ENCODE peak calls at places on chromosomes 16 and 17, in nine cellular contexts. D, U, H, G, F, T, B, M and Y are unnamed samples. For H3K27me3, the result is how much of the 10 kb centered on the place peaks cover.

GRCh38 chr16:90019543-90020259 is 445 bp upstream of the DBNDD1 start:
- DNase-seq in D (peak), U (no peak), H (no peak), G (peak), F (no peak), T (no peak), B (peak), M (no peak), Y (peak)

GRCh38 chr17:29592850-29593545 is at the start of gene ANKRD13B:
- DNase-seq in D (no peak), U (no peak), H (no peak), G (no peak), F (no peak), T (peak), B (no peak), M (peak), Y (peak)

GRCh38 chr17:14942511-14943185 is 322.5 kb downstream of the PMP22 start:
- DNase-seq in D (peak), U (no peak), H (no peak), G (no peak), F (no peak), T (no peak), B (no peak), M (no peak), Y (no peak)

GRCh38 chr16:77896357-77896972 is 108.1 kb downstream of the VAT1L start:
- DNase-seq in D (no peak), U (no peak), H (no peak), G (no peak), F (no peak), T (no peak), B (no peak), M (no peak), Y (no peak)

GRCh38 chr17:60508384-60508980 is 17.6 kb downstream of the APPBP2 start:
- DNase-seq in D (no peak), U (no peak), H (no peak), G (no peak), F (no peak), T (no peak), B (no peak), M (no peak), Y (no peak)

GRCh38 chr17:48546187-48546923 is 1.4 kb upstream of the HOXB2 start:
- DNase-seq in D (no peak), U (no peak), H (no peak), G (no peak), F (no peak), T (no peak), B (peak), M (no peak), Y (peak)

GRCh38 chr17:42362245-42362961 is 25.8 kb downstream of the STAT3 start:
- DNase-seq in D (no peak), U (no peak), H (peak), G (no peak), F (no peak), T (peak), B (no peak), M (peak), Y (peak)

GRCh38 chr17:78716814-78717393 is 65.2 kb downstream of the CYTH1 start:
- DNase-seq in D (peak), U (no peak), H (peak), G (no peak), F (peak), T (peak), B (peak), M (peak), Y (peak)

GRCh38 chr17:76538281-76538931 is 897 bp upstream of the CYGB start:
- DNase-seq in D (no peak), U (no peak), H (no peak), G (no peak), F (no peak), T (no peak), B (no peak), M (peak), Y (no peak)

GRCh38 chr17:34757611-34758010 is 178.2 kb downstream of the TMEM132E start:
- DNase-seq in D (no peak), U (no peak), H (no peak), G (no peak), F (no peak), T (no peak), B (no peak), M (no peak), Y (no peak)

GRCh38 chr17:31241116-31241515 is 55.9 kb downstream of the OMG start:
- DNase-seq in D (no peak), U (no peak), H (no peak), G (no peak), F (no peak), T (no peak), B (no peak), M (no peak), Y (no peak)

GRCh38 chr17:67245694-67246397 is 850 bp upstream of the HELZ start:
- DNase-seq in D (peak), U (no peak), H (no peak), G (no peak), F (no peak), T (no peak), B (no peak), M (peak), Y (peak)

GRCh38 chr16:71919033-71919432 is 23.7 kb downstream of the IST1 start:
- DNase-seq in D (no peak), U (no peak), H (no peak), G (no peak), F (no peak), T (no peak), B (no peak), M (no peak), Y (no peak)

GRCh38 chr17:64045176-64045575 is 24.7 kb upstream of the ICAM2 start:
- DNase-seq in D (no peak), U (no peak), H (no peak), G (no peak), F (no peak), T (no peak), B (no peak), M (no peak), Y (no peak)

DNA sequence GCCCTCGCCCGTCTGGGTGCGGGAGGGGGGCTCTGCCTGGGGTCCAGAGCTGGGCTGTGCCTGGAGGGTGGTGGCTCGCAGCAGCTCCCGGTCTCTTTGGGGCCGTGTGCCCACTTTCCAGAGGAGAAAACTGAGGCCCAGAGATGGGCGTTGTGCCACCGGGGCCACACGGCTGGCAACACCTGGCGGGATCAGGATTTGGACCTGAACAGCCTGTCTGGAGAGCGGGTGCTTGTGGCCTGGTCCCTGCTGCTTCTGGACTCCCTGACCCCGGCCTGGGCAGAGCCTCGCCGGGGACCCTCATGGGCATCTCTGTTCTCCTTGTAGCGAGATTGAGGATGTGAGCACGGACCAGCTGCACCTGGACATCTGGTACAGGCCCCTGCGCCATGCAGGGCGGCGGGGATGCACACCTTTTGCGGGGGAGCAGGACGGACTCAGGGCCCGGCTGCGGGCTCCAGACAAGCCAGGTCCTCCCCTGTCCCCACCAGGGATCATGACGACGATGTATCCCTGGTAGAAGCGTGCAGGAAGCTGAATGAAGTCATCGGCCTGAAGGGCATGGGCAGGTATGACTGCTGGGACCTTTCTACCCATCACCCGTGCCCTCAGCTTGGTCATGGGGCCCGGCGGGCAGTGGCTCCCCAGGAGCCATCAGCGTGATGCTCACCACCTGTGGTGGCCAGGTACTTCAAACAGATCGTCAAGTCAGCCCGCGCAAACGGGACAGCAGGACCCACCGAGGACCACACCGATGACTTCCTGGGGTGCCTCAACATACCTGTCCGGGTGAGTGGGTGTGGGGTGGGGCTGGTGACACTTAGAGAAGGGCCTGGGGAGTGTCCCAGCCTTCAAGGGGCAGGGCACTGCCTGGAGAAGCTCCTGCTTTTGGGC is 8.3 kb downstream of the BAIAP3 start:
- DNase-seq in D (no peak), U (no peak), H (no peak), G (no peak), F (no peak), T (no peak), B (no peak), M (no peak), Y (no peak)
- H3K27me3 ChIP-seq in D (under half), U (under half), H (under half), G (under half), F (under half), T (under half), B (under half), M (under half), Y (under half)

DNA sequence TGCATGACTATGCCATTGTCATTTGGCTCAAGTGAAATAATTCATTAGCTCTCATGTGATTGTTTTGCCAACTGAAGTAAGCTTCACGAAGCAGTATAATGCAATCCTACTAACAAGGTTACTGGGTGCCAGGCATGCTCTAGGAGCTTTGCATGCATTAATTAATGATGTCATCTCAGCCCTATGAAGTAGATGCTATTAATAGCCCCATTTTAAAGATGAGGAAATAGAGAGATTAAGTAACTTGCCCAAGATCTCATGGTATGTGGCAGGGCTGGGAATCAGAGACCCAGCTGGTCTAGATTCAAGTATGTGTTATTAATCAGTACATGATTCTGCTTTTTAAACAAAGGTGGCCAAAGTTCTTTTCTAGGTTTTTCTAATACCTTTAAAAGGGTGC is 14.1 kb downstream of the KRT39 start:
- DNase-seq in D (peak), U (no peak), H (no peak), G (no peak), F (no peak), T (no peak), B (peak), M (no peak), Y (no peak)
- H3K27me3 ChIP-seq in D (under half), U (under half), H (under half), G (under half), F (under half), T (under half), B (under half), M (half or more), Y (under half)

GRCh38 chr16:21300309-21301167 is 22.4 kb upstream of the CRYM start:
- DNase-seq in D (peak), U (peak), H (peak), G (no peak), F (peak), T (peak), B (peak), M (peak), Y (peak)

GRCh38 chr16:21301895-21302291 is 23.8 kb upstream of the CRYM start:
- DNase-seq in D (peak), U (no peak), H (no peak), G (no peak), F (no peak), T (no peak), B (peak), M (no peak), Y (no peak)

GRCh38 chr16:21301168-21301894 is 23.2 kb upstream of the CRYM start:
- DNase-seq in D (peak), U (peak), H (peak), G (no peak), F (peak), T (peak), B (peak), M (peak), Y (peak)

GRCh38 chr16:21302898-21303528 is 24.9 kb upstream of the CRYM start:
- DNase-seq in D (peak), U (no peak), H (no peak), G (no peak), F (no peak), T (no peak), B (peak), M (no peak), Y (no peak)

DNA sequence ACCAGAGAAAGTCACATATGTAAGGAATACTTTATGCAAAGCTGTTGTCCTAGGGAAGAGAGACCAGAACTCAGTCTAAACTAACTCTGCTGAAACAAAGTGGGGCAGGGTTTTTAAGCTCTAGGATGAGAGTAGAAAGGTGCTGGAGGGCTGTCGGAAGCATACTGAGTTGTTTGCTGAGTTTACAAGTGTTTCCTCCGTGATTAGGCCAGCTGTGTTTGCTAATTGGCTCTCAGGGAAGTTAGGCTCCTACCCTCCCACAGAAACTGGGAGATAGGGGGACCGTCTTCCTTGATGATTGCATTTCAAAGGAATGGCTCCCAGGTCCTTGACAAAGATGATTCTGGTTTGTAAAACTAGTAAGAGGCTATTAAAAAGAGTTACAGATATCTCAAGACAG is 24.4 kb upstream of the CRYM start:
- DNase-seq in D (no peak), U (no peak), H (no peak), G (no peak), F (no peak), T (no peak), B (peak), M (no peak), Y (no peak)
- H3K27me3 ChIP-seq in D (under half), U (under half), H (under half), G (under half), F (under half), T (under half), B (under half), M (under half), Y (under half)

GRCh38 chr17:80486692-80487091 is 10.3 kb upstream of the NPTX1 start:
- DNase-seq in D (no peak), U (no peak), H (no peak), G (no peak), F (no peak), T (no peak), B (no peak), M (no peak), Y (no peak)
- H3K27me3 ChIP-seq in D (under half), U (under half), H (under half), G (under half), F (half or more), T (half or more), B (half or more), M (half or more), Y (under half)

DNA sequence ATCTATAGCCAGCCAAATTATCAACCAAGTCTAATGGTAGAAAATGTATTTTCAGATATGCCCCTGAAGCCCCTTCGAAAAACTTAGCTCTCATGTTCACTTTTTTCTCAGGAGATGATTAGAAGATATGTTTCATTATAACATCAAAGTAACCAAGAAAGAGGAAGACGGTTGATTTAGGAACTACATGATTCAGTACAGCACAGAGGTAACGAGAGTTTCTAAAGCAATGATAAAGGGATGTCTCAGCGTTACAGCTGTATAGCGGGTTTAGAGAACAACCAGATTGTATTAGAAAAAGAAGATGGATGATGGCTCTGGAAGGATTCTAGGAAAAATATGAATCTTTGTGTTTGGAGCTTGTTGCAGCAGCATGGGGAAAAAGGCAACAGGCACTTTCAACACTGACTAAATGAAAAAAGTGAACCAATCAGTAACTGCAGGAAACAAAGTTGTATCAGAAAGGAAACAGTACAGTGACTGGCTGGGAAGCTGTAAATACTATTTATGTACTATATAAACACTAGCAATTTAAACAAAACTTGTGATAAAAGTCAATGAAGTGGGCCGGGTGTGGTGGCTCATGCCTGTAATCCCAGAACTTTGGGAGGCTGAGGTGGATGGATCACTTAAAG is 21.5 kb downstream of the MBTD1 start:
- DNase-seq in D (no peak), U (no peak), H (no peak), G (no peak), F (no peak), T (no peak), B (no peak), M (no peak), Y (no peak)
- H3K27me3 ChIP-seq in D (under half), U (under half), H (under half), G (under half), F (under half), T (under half), B (under half), M (under half), Y (under half)

GRCh38 chr17:17067277-17067676 is 25.0 kb downstream of the MPRIP start:
- DNase-seq in D (no peak), U (no peak), H (no peak), G (no peak), F (no peak), T (no peak), B (peak), M (no peak), Y (no peak)
- H3K27me3 ChIP-seq in D (under half), U (under half), H (under half), G (under half), F (under half), T (under half), B (under half), M (under half), Y (under half)

GRCh38 chr17:79742589-79742918 is 11.8 kb downstream of the ENPP7 start:
- DNase-seq in D (no peak), U (no peak), H (no peak), G (no peak), F (no peak), T (no peak), B (no peak), M (no peak), Y (no peak)
- H3K27me3 ChIP-seq in D (under half), U (under half), H (half or more), G (under half), F (half or more), T (half or more), B (half or more), M (half or more), Y (under half)

DNA sequence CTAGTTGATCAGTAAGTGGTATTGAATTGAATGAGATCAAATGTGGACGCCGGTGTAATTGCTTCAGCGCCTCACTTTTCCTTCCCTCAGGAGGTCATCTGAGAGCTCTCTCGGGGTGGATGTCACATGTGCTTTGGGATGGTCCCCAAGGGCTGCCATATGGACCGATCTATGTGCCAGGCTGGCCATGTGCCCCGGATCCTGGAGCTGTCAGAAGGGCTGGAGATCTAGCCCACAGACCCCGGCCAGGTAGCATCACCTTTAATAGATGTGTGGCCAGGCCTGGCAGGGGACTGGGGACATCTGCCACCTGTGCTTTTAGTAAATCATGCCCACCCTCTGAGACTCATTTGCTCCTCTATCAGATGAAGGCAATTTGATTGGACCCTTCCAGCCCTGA is 95.3 kb upstream of the CRHR1 start:
- DNase-seq in D (no peak), U (no peak), H (no peak), G (no peak), F (no peak), T (no peak), B (no peak), M (no peak), Y (no peak)
- H3K27me3 ChIP-seq in D (half or more), U (under half), H (under half), G (under half), F (under half), T (under half), B (under half), M (half or more), Y (under half)

DNA sequence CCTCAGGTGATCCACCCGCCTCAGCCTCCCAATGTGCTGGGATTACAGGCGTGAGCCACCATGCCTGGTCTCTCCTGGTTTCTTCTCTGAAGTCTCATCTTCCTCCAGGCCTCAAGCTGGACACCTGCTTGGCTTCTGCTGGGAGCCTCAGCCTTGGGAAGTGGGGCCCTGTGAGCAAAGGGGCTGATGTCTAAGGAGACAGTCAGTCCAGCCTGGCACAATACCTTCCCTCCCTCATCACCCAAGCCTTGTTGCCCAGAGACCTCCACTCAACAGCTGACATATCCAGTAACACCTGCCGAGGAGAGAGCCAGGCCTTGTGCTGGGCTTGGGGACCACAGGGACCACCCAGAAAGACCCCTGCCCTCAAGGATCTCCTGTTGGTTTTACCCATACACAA is 251.6 kb downstream of the GSG1L start:
- DNase-seq in D (no peak), U (no peak), H (no peak), G (no peak), F (no peak), T (no peak), B (no peak), M (no peak), Y (no peak)
- H3K27me3 ChIP-seq in D (under half), U (under half), H (under half), G (under half), F (under half), T (under half), B (under half), M (under half), Y (under half)